ENCODE peak calls at places on chromosomes 7 and 10, in six cellular contexts. One of them, this sample, is unnamed.

GRCh38 chr7:34198089-34198686 is 292.8 kb downstream of the BMPER start:
- DNase-seq in cardiac muscle cell: no peak
- DNase-seq in astrocyte of the cerebellum: no peak
- DNase-seq in HTR-8/SVneo: no peak
- DNase-seq in NCI-H2107: no peak
- DNase-seq in GM23248: peak
- DNase-seq in this sample: no peak

GRCh38 chr7:44706788-44707557 is 41.7 kb upstream of the ZMIZ2 start:
- DNase-seq in cardiac muscle cell: no peak
- DNase-seq in astrocyte of the cerebellum: no peak
- DNase-seq in HTR-8/SVneo: no peak
- DNase-seq in NCI-H2107: no peak
- DNase-seq in GM23248: no peak
- DNase-seq in this sample: no peak

GRCh38 chr10:6124666-6125065 is 35.8 kb downstream of the RBM17 start:
- DNase-seq in cardiac muscle cell: no peak
- DNase-seq in astrocyte of the cerebellum: no peak
- DNase-seq in HTR-8/SVneo: no peak
- DNase-seq in NCI-H2107: no peak
- DNase-seq in GM23248: peak
- DNase-seq in this sample: peak

GRCh38 chr10:76036410-76036940 is 605.1 kb downstream of the LRMDA start:
- DNase-seq in cardiac muscle cell: peak
- DNase-seq in astrocyte of the cerebellum: peak
- DNase-seq in HTR-8/SVneo: peak
- DNase-seq in NCI-H2107: no peak
- DNase-seq in GM23248: peak
- DNase-seq in this sample: peak

GRCh38 chr7:47803846-47804245 is 144.4 kb downstream of the PKD1L1 start:
- DNase-seq in cardiac muscle cell: no peak
- DNase-seq in astrocyte of the cerebellum: no peak
- DNase-seq in HTR-8/SVneo: no peak
- DNase-seq in NCI-H2107: no peak
- DNase-seq in GM23248: no peak
- DNase-seq in this sample: no peak

GRCh38 chr7:74155810-74156395 is 18.3 kb upstream of the EIF4H start:
- DNase-seq in cardiac muscle cell: no peak
- DNase-seq in astrocyte of the cerebellum: no peak
- DNase-seq in HTR-8/SVneo: no peak
- DNase-seq in NCI-H2107: no peak
- DNase-seq in GM23248: no peak
- DNase-seq in this sample: no peak

GRCh38 chr10:111018021-111018420 is 58.8 kb upstream of the ADRA2A start:
- DNase-seq in cardiac muscle cell: no peak
- DNase-seq in astrocyte of the cerebellum: peak
- DNase-seq in HTR-8/SVneo: no peak
- DNase-seq in NCI-H2107: no peak
- DNase-seq in GM23248: peak
- DNase-seq in this sample: no peak

GRCh38 chr10:100970914-100971811 is 1.9 kb downstream of the SEMA4G start:
- DNase-seq in cardiac muscle cell: no peak
- DNase-seq in astrocyte of the cerebellum: no peak
- DNase-seq in HTR-8/SVneo: no peak
- DNase-seq in NCI-H2107: no peak
- DNase-seq in GM23248: no peak
- DNase-seq in this sample: peak

GRCh38 chr7:2710256-2710655 is 22.3 kb downstream of the AMZ1 start:
- DNase-seq in cardiac muscle cell: no peak
- DNase-seq in astrocyte of the cerebellum: no peak
- DNase-seq in HTR-8/SVneo: no peak
- DNase-seq in NCI-H2107: no peak
- DNase-seq in GM23248: no peak
- DNase-seq in this sample: no peak

GRCh38 chr10:63651864-63652263 is 130.7 kb downstream of the REEP3 start:
- DNase-seq in cardiac muscle cell: no peak
- DNase-seq in astrocyte of the cerebellum: no peak
- DNase-seq in HTR-8/SVneo: no peak
- DNase-seq in NCI-H2107: no peak
- DNase-seq in GM23248: no peak
- DNase-seq in this sample: no peak

GRCh38 chr10:124145109-124145860 is 51.9 kb upstream of the CHST15 start:
- DNase-seq in cardiac muscle cell: peak
- DNase-seq in astrocyte of the cerebellum: no peak
- DNase-seq in HTR-8/SVneo: no peak
- DNase-seq in NCI-H2107: no peak
- DNase-seq in GM23248: no peak
- DNase-seq in this sample: peak

GRCh38 chr7:39073432-39073831 is 95.7 kb downstream of the POU6F2 start:
- DNase-seq in cardiac muscle cell: peak
- DNase-seq in astrocyte of the cerebellum: no peak
- DNase-seq in HTR-8/SVneo: no peak
- DNase-seq in NCI-H2107: no peak
- DNase-seq in GM23248: peak
- DNase-seq in this sample: no peak

GRCh38 chr10:26879744-26880143 is 19.0 kb upstream of the ABI1 start:
- DNase-seq in cardiac muscle cell: no peak
- DNase-seq in astrocyte of the cerebellum: no peak
- DNase-seq in HTR-8/SVneo: no peak
- DNase-seq in NCI-H2107: no peak
- DNase-seq in GM23248: no peak
- DNase-seq in this sample: no peak

GRCh38 chr10:74039561-74040145 is 41.7 kb downstream of the VCL start:
- DNase-seq in cardiac muscle cell: peak
- DNase-seq in astrocyte of the cerebellum: no peak
- DNase-seq in HTR-8/SVneo: no peak
- DNase-seq in NCI-H2107: no peak
- DNase-seq in GM23248: peak
- DNase-seq in this sample: peak

GRCh38 chr10:86872757-86873156 is 84.7 kb downstream of the MMRN2 start:
- DNase-seq in cardiac muscle cell: peak
- DNase-seq in astrocyte of the cerebellum: no peak
- DNase-seq in HTR-8/SVneo: no peak
- DNase-seq in NCI-H2107: no peak
- DNase-seq in GM23248: no peak
- DNase-seq in this sample: no peak

GRCh38 chr7:79319369-79319768 is 134.1 kb downstream of the MAGI2 start:
- DNase-seq in cardiac muscle cell: no peak
- DNase-seq in astrocyte of the cerebellum: no peak
- DNase-seq in HTR-8/SVneo: no peak
- DNase-seq in NCI-H2107: no peak
- DNase-seq in GM23248: peak
- DNase-seq in this sample: no peak

GRCh38 chr10:16519908-16520861 is 1.5 kb downstream of the C1QL3 start:
- DNase-seq in cardiac muscle cell: no peak
- DNase-seq in astrocyte of the cerebellum: no peak
- DNase-seq in HTR-8/SVneo: no peak
- DNase-seq in NCI-H2107: no peak
- DNase-seq in GM23248: peak
- DNase-seq in this sample: no peak

GRCh38 chr10:90856964-90857634 is 740 bp downstream of the HTR7 start:
- DNase-seq in cardiac muscle cell: no peak
- DNase-seq in astrocyte of the cerebellum: no peak
- DNase-seq in HTR-8/SVneo: no peak
- DNase-seq in NCI-H2107: no peak
- DNase-seq in GM23248: peak
- DNase-seq in this sample: peak

GRCh38 chr7:73879977-73880681 is 19.2 kb downstream of the TMEM270 start:
- DNase-seq in cardiac muscle cell: peak
- DNase-seq in astrocyte of the cerebellum: no peak
- DNase-seq in HTR-8/SVneo: no peak
- DNase-seq in NCI-H2107: no peak
- DNase-seq in GM23248: peak
- DNase-seq in this sample: no peak

GRCh38 chr7:99623091-99623693 is 6.4 kb downstream of the ZSCAN25 start:
- DNase-seq in cardiac muscle cell: no peak
- DNase-seq in astrocyte of the cerebellum: no peak
- DNase-seq in HTR-8/SVneo: peak
- DNase-seq in NCI-H2107: no peak
- DNase-seq in GM23248: no peak
- DNase-seq in this sample: no peak

GRCh38 chr7:31853380-31853779 is 166.4 kb downstream of the PPP1R17 start:
- DNase-seq in cardiac muscle cell: no peak
- DNase-seq in astrocyte of the cerebellum: no peak
- DNase-seq in HTR-8/SVneo: no peak
- DNase-seq in NCI-H2107: no peak
- DNase-seq in GM23248: peak
- DNase-seq in this sample: no peak

GRCh38 chr10:84197643-84198042 is 3.3 kb downstream of the CDHR1 start:
- DNase-seq in cardiac muscle cell: no peak
- DNase-seq in astrocyte of the cerebellum: no peak
- DNase-seq in HTR-8/SVneo: no peak
- DNase-seq in NCI-H2107: no peak
- DNase-seq in GM23248: no peak
- DNase-seq in this sample: no peak

GRCh38 chr7:75915416-75916156 is 631 bp downstream of the POR start:
- DNase-seq in cardiac muscle cell: peak
- DNase-seq in astrocyte of the cerebellum: no peak
- DNase-seq in HTR-8/SVneo: no peak
- DNase-seq in NCI-H2107: no peak
- DNase-seq in GM23248: peak
- DNase-seq in this sample: peak

This sample was measured in testis.